ENCODE peak calls at places on chromosome 12, in four cellular contexts. B is stimulated activated CD4-positive, alpha-beta T cell treated with anti-CD3 and anti-CD28 coated beads, TNF-alpha, amount 100 ng/mL, for 48 hours; H is renal cortical epithelial cell; I is amniotic stem cell. A is an unnamed sample.

GRCh38 chr12:32549675-32550079 is 129.4 kb upstream of the DNM1L start:
- DNase-seq in H (peak; percentile 66), I (no peak), B (no peak), A (no peak)

GRCh38 chr12:122054842-122055544 is 23.6 kb upstream of the MLXIP start:
- DNase-seq in B (no peak), H (no peak), I (no peak), A (no peak)

GRCh38 chr12:109029411-109029810 is 8.5 kb upstream of the SVOP start:
- DNase-seq in H (no peak), B (no peak), I (no peak), A (no peak)

GRCh38 chr12:94240171-94240570 is 91.8 kb downstream of the PLXNC1 start:
- DNase-seq in I (no peak), B (no peak), H (peak; percentile 8), A (no peak)

GRCh38 chr12:90481748-90482147 is 473.2 kb downstream of the CCER1 start:
- DNase-seq in H (no peak), I (no peak), B (no peak), A (no peak)

GRCh38 chr12:110717037-110717436 is 25.7 kb downstream of the PPP1CC start:
- DNase-seq in B (no peak), I (no peak), H (no peak), A (no peak)

GRCh38 chr12:105674871-105675699 is 344.6 kb downstream of the C12orf75 start:
- DNase-seq in H (peak; percentile 20), I (no peak), B (no peak), A (no peak)

GRCh38 chr12:84842406-84843013 is 70.1 kb downstream of the SLC6A15 start:
- DNase-seq in B (no peak), I (peak; percentile 25), H (peak; percentile 52), A (peak; percentile 16)

GRCh38 chr12:102347761-102348160 is 132.6 kb downstream of the IGF1 start:
- DNase-seq in I (no peak), B (no peak), H (no peak), A (no peak)

GRCh38 chr12:62403031-62403430 is 63.6 kb upstream of the MON2 start:
- DNase-seq in B (no peak), H (no peak), I (no peak), A (no peak)

GRCh38 chr12:90253674-90254181 is 545.1 kb upstream of the ATP2B1 start:
- DNase-seq in I (peak; percentile 32), B (peak; percentile 10), H (peak; percentile 97), A (peak; percentile 11)

GRCh38 chr12:89622115-89622514 is 86.5 kb downstream of the ATP2B1 start:
- DNase-seq in H (no peak), B (no peak), I (no peak), A (no peak)